ENCODE peak calls at places on chromosomes 5 and 9, in ten cellular contexts. M, J, V, A, O, H, I, U, K and F are unnamed samples.

GRCh38 chr5:168425997-168426863 is 60.0 kb upstream of the RARS1 start:
- DNase-seq in V (no peak), M (no peak), H (no peak), I (no peak), K (no peak), O (no peak), A (no peak), U (no peak), J (no peak), F (peak)

GRCh38 chr5:53890490-53890889 is 330.1 kb downstream of the NDUFS4 start:
- DNase-seq in U (no peak), H (no peak), O (no peak), J (no peak), A (no peak), I (no peak), V (no peak), M (no peak), K (no peak), F (peak)

GRCh38 chr5:59620535-59621212 is 272.9 kb downstream of the PDE4D start:
- DNase-seq in A (no peak), M (no peak), U (peak), J (no peak), K (no peak), I (peak), H (no peak), O (no peak), V (no peak), F (peak)

GRCh38 chr5:90264930-90265857 is 144.4 kb downstream of the CETN3 start:
- DNase-seq in K (peak), A (peak), O (peak), H (peak), I (peak), U (peak), V (peak), M (peak), J (peak), F (peak)

GRCh38 chr9:131206495-131206894 is 69.8 kb downstream of the FAM78A start:
- DNase-seq in H (no peak), I (no peak), M (no peak), U (no peak), V (no peak), A (no peak), K (no peak), J (no peak), O (no peak), F (no peak)

GRCh38 chr9:102069969-102070368 is 331.5 kb upstream of the GRIN3A start:
- DNase-seq in J (no peak), I (no peak), H (no peak), M (peak), V (no peak), K (no peak), A (no peak), U (peak), O (no peak), F (no peak)

GRCh38 chr9:135478858-135479468 is 619 bp upstream of the PPP1R26 start:
- DNase-seq in I (no peak), J (peak), O (no peak), A (peak), V (no peak), K (no peak), U (no peak), M (peak), H (no peak), F (peak)

GRCh38 chr9:88990721-88991065 is 575 bp upstream of the S1PR3 start:
- DNase-seq in U (no peak), H (no peak), M (peak), A (peak), J (no peak), V (no peak), O (no peak), I (peak), K (no peak), F (no peak)

GRCh38 chr9:31715250-31715649 is 669.2 kb upstream of the ACO1 start:
- DNase-seq in H (no peak), J (no peak), V (no peak), U (peak), O (no peak), M (no peak), K (no peak), I (no peak), A (no peak), F (no peak)

GRCh38 chr9:87766697-87767096 is 40.8 kb downstream of the CTSL start:
- DNase-seq in J (no peak), A (no peak), M (peak), O (no peak), H (no peak), U (no peak), K (no peak), I (no peak), V (peak), F (no peak)

GRCh38 chr9:134741846-134742245 is 100.2 kb downstream of the COL5A1 start:
- DNase-seq in H (no peak), I (no peak), U (no peak), V (no peak), M (no peak), K (no peak), J (no peak), O (no peak), A (no peak), F (no peak)

GRCh38 chr5:32542216-32543059 is 42.9 kb upstream of the SUB1 start:
- DNase-seq in K (no peak), V (no peak), J (no peak), O (no peak), M (no peak), A (no peak), U (peak), H (no peak), I (peak), F (no peak)

GRCh38 chr5:129622531-129622930 is 125.4 kb upstream of the MINAR2 start:
- DNase-seq in U (no peak), K (no peak), A (no peak), J (no peak), O (no peak), V (no peak), I (no peak), H (no peak), M (no peak), F (no peak)

GRCh38 chr5:54362434-54362833 is 52.1 kb upstream of the ARL15 start:
- DNase-seq in J (no peak), U (peak), I (no peak), A (no peak), K (no peak), O (no peak), H (no peak), M (no peak), V (no peak), F (no peak)

GRCh38 chr5:122369416-122369815 is 57.4 kb downstream of the SNCAIP start:
- DNase-seq in A (no peak), O (no peak), J (no peak), V (no peak), K (no peak), I (no peak), H (no peak), U (no peak), M (no peak), F (no peak)

GRCh38 chr5:149957855-149958254 is 2.7 kb upstream of the SLC26A2 start:
- DNase-seq in J (no peak), V (no peak), O (no peak), I (no peak), K (no peak), U (peak), A (peak), H (no peak), M (peak), F (no peak)

GRCh38 chr5:72194846-72195245 is 87.6 kb downstream of the MAP1B start:
- DNase-seq in A (no peak), H (no peak), I (no peak), J (no peak), U (peak), M (no peak), K (no peak), O (no peak), V (no peak), F (no peak)

GRCh38 chr5:73303139-73304079 is 130.4 kb downstream of the TMEM174 start:
- DNase-seq in I (no peak), O (no peak), U (no peak), J (no peak), K (no peak), A (peak), M (peak), V (no peak), H (no peak), F (peak)

GRCh38 chr9:91162784-91163440 is 198.8 kb downstream of the AUH start:
- DNase-seq in U (peak), H (no peak), A (no peak), M (peak), J (peak), K (no peak), I (peak), O (no peak), V (no peak), F (peak)

GRCh38 chr9:105697871-105698270 is 3.5 kb downstream of the TMEM38B start:
- DNase-seq in H (no peak), I (no peak), J (no peak), V (no peak), A (no peak), O (no peak), K (no peak), U (peak), M (no peak), F (no peak)

GRCh38 chr5:159851053-159851452 is 65.2 kb upstream of the ADRA1B start:
- DNase-seq in M (no peak), U (peak), K (no peak), I (no peak), V (no peak), H (no peak), A (no peak), O (no peak), J (no peak), F (no peak)

GRCh38 chr5:131575660-131576227 is 59.3 kb downstream of the RAPGEF6 start:
- DNase-seq in M (no peak), I (no peak), U (no peak), J (no peak), A (no peak), K (no peak), V (no peak), H (no peak), O (no peak), F (no peak)

GRCh38 chr9:73742412-73742811 is 590.7 kb downstream of the ANXA1 start:
- DNase-seq in K (no peak), H (no peak), U (no peak), O (no peak), V (no peak), I (no peak), J (no peak), A (no peak), M (no peak), F (no peak)

GRCh38 chr5:173010021-173010420 is 26.4 kb downstream of the ATP6V0E1 start:
- DNase-seq in H (no peak), M (no peak), O (no peak), V (no peak), A (no peak), K (no peak), U (peak), I (no peak), J (no peak), F (no peak)

GRCh38 chr5:51651476-51651875 is 268.2 kb downstream of the ISL1 start:
- DNase-seq in H (no peak), O (no peak), U (no peak), M (no peak), I (no peak), K (no peak), V (no peak), A (no peak), J (no peak), F (no peak)

GRCh38 chr5:131747180-131748105 is 49.4 kb downstream of the FNIP1 start:
- DNase-seq in M (no peak), J (no peak), A (no peak), K (no peak), U (peak), O (no peak), H (no peak), I (no peak), V (no peak), F (peak)

GRCh38 chr5:34900660-34901059 is 14.6 kb downstream of the RAD1 start:
- DNase-seq in U (no peak), M (no peak), O (no peak), I (no peak), K (no peak), A (no peak), V (no peak), J (no peak), H (no peak), F (no peak)

GRCh38 chr5:159784993-159785392 is 131.3 kb upstream of the ADRA1B start:
- DNase-seq in J (no peak), I (no peak), M (no peak), H (no peak), V (no peak), K (no peak), O (no peak), U (no peak), A (no peak), F (no peak)

GRCh38 chr5:68457298-68457697 is 241.7 kb downstream of the PIK3R1 start:
- DNase-seq in O (no peak), H (no peak), M (no peak), V (no peak), A (no peak), U (no peak), K (no peak), I (no peak), J (no peak), F (no peak)

GRCh38 chr9:87212563-87213154 is 265.4 kb upstream of the GAS1 start:
- DNase-seq in K (no peak), U (peak), I (no peak), J (no peak), A (no peak), M (peak), O (no peak), V (peak), H (no peak), F (no peak)

GRCh38 chr9:93702261-93702660 is 125.9 kb downstream of the PHF2 start:
- DNase-seq in H (no peak), V (no peak), A (no peak), I (no peak), K (no peak), O (no peak), M (no peak), U (no peak), J (peak), F (no peak)
- TF ChIP-seq CTCF in H (peak), V (peak), A (no peak), I (peak), K (no peak), O (no peak), M (no peak), U (no peak), J (no peak), F (no peak)

DNA sequence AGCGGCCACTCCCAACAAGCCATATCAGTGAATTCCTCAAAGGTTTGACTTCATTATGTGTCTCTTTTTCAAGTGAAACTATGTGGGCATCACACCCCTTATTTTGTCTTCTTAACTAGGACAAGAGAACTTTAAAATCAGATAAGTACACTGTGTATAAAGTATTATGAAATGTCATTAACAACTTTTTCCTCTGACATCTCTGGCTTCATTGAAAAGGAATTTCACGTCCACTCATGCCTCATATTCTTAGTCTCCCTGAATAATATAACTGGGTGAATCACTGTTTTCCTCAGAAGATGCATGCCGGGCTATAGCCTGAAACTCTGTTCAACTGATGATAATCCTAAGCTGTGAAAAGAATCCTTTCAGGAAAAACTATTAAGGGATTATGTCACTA is 415.8 kb downstream of the ACTL7B start:
- DNase-seq in H (no peak), K (no peak), I (no peak), A (no peak), M (peak), J (no peak), O (no peak), U (peak), V (no peak), F (peak)
- H3K27ac ChIP-seq in H (no peak), K (no peak), I (no peak), A (no peak), M (no peak), J (no peak), O (no peak), U (peak), V (no peak), F (no peak)

DNA sequence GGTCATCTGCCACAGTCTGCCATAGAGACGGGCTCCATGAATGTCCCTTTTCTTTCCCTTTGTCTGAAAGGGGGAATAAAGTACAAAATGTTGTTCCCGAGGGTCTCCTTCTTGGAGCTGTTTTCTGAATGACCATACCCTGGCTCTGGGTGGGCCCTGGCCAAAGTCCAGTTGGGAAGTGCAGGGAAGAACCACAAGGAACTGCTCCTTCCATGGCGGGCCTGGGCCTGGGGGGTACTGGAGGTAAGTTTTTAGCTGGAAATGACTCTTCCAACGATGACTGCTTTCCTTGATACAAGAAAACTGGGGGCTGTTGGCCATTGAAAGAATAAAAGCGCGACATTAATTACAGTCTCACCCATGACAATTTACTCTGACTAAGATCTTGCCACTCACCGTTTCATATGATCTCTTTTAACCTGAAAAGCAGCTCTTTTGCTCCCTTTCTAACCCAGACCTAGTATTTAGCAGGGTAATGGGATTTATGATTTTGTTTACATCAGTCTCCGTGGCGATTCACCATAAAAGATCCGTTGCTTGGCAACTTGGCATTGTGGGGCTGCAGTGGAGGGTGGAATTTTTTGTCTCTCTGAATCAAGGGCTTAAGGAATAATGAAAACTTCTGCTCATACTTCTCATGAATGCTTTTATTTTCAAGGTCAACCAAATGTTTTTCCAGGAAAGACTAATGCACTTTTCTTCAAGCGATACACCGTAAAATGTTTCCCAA is 89.2 kb upstream of the PTCH1 start:
- DNase-seq in U (peak), V (no peak), A (no peak), H (no peak), O (no peak), M (peak), K (no peak), J (no peak), I (no peak), F (no peak)
- H3K4me3 ChIP-seq in U (no peak), V (no peak), A (no peak), H (no peak), O (no peak), M (no peak), K (no peak), J (no peak), I (no peak), F (no peak)

DNA sequence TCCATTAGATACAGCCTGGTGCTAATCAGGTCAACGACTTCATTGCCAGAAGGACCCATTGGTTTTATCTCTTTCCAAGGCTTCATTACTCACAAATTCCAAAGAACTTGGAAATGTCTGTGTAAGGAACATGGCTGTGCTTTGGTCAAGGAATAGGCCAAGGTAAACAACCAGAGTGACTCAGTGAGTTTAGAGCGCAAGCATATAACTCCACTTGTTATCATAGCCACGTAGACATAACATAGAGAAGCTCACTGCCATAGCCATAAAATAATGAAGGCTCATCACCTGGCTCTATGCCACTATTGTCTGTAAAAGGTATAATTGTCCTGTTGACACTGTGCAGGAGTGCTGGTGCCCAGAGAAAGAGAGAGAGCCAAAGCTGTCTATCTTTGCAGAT is 139.3 kb upstream of the PLCXD3 start:
- DNase-seq in K (no peak), U (peak), O (no peak), A (no peak), M (no peak), H (no peak), V (no peak), I (no peak), J (no peak), F (no peak)
- TF ChIP-seq CTCF in K (no peak), U (no peak), O (no peak), A (no peak), M (no peak), H (no peak), V (no peak), I (no peak), J (no peak), F (no peak)

GRCh38 chr5:95711501-95712346 is 19.4 kb upstream of the RHOBTB3 start:
- DNase-seq in M (no peak), J (no peak), H (no peak), U (peak), A (no peak), O (no peak), K (no peak), I (no peak), V (no peak), F (no peak)
- H3K27ac ChIP-seq in M (peak), J (peak), H (no peak), U (no peak), A (peak), O (no peak), K (peak), I (no peak), V (peak), F (peak)

GRCh38 chr9:693460-694390 is 147.8 kb upstream of the DMRT1 start:
- DNase-seq in U (peak), I (no peak), O (no peak), H (no peak), K (peak), V (no peak), A (no peak), M (peak), J (peak), F (peak)
- H3K4me3 ChIP-seq in U (peak), I (no peak), O (peak), H (no peak), K (peak), V (no peak), A (peak), M (no peak), J (peak), F (no peak)

GRCh38 chr9:34929506-34930102 is 28.5 kb upstream of the PHF24 start:
- DNase-seq in K (no peak), O (peak), V (peak), I (peak), U (peak), H (peak), A (peak), M (peak), J (no peak), F (peak)
- TF ChIP-seq CTCF in K (peak), O (peak), V (peak), I (peak), U (peak), H (peak), A (peak), M (peak), J (peak), F (peak)

DNA sequence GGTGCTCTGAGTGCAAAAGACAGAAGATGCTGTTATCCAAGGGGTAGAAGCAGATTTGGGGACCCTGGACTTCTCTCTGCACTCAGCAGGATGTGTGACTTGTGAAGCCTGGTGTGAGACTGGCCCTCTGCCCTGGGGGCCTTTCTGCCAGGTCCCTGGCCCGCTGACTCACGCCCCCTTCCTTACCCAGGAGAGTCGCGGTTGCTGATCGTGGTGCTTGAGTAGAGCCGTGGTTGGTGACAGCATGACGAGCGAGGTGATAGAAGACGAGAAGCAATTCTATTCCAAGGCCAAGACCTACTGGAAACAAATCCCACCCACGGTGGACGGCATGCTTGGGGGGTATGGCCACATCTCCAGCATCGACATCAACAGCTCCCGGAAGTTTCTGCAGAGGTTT is 6.5 kb downstream of the NTMT1 start:
- DNase-seq in J (no peak), A (no peak), O (no peak), H (no peak), U (no peak), V (no peak), K (no peak), I (no peak), M (no peak), F (peak)
- H3K27ac ChIP-seq in J (no peak), A (no peak), O (peak), H (no peak), U (no peak), V (no peak), K (no peak), I (no peak), M (no peak), F (peak)